ENCODE peak calls at places on chromosomes 5 and 9, in four cellular contexts. I is transverse colon, Y is uterus, Z is ovary. D is an unnamed sample.

GRCh38 chr5:55219770-55220169 is 7.3 kb downstream of the MCIDAS start:
- DNase-seq in I (no peak), Y (no peak), Z (no peak), D (no peak)

GRCh38 chr5:41748631-41749030 is 121.6 kb downstream of the OXCT1 start:
- DNase-seq in Z (no peak), I (no peak), Y (no peak), D (no peak)

GRCh38 chr5:5178121-5178520 is 38.0 kb downstream of the ADAMTS16 start:
- DNase-seq in Y (no peak), Z (no peak), I (no peak), D (no peak)

GRCh38 chr5:138573223-138573622 is 2.0 kb downstream of the HSPA9 start:
- DNase-seq in Y (no peak), Z (no peak), I (no peak), D (no peak)

GRCh38 chr5:111043712-111044506 is 27.6 kb upstream of the TSLP start:
- DNase-seq in I (no peak), Y (no peak), Z (no peak), D (no peak)

GRCh38 chr5:926416-927171 is 33.9 kb downstream of the TRIP13 start:
- DNase-seq in I (no peak), Y (peak), Z (peak), D (no peak)

GRCh38 chr9:136586391-136586790 is 40.5 kb upstream of the NOTCH1 start:
- DNase-seq in Y (no peak), I (no peak), Z (no peak), D (no peak)

GRCh38 chr5:169393907-169394306 is 93.0 kb upstream of the SLIT3 start:
- DNase-seq in I (no peak), Y (no peak), Z (no peak), D (no peak)

GRCh38 chr5:159051431-159052281 is 48.1 kb downstream of the EBF1 start:
- DNase-seq in I (peak), Z (peak), Y (peak), D (peak)

GRCh38 chr5:73442960-73443627 is 5.5 kb downstream of the FOXD1 start:
- DNase-seq in I (no peak), Y (no peak), Z (no peak), D (no peak)

GRCh38 chr5:73445708-73446630 is 2.6 kb downstream of the FOXD1 start:
- DNase-seq in Z (no peak), Y (no peak), I (no peak), D (no peak)

GRCh38 chr5:73446631-73447233 is 1.8 kb downstream of the FOXD1 start:
- DNase-seq in Y (no peak), Z (no peak), I (no peak), D (no peak)

GRCh38 chr5:73443725-73444498 is 4.7 kb downstream of the FOXD1 start:
- DNase-seq in I (no peak), Y (no peak), Z (no peak), D (no peak)

GRCh38 chr5:73444499-73445432 is 3.8 kb downstream of the FOXD1 start:
- DNase-seq in I (no peak), Y (no peak), Z (no peak), D (no peak)
- TF ChIP-seq CTCF in I (no peak), Y (no peak), Z (no peak), D (no peak)

GRCh38 chr5:154754460-154755360 is 467 bp upstream of the LARP1 start:
- DNase-seq in Z (peak), Y (peak), I (peak), D (peak)
- TF ChIP-seq POLR2A in Z (peak), Y (peak), I (peak), D (peak)

GRCh38 chr9:133149130-133150015 is 14.3 kb downstream of the GBGT1 start:
- DNase-seq in Y (peak), I (peak), Z (peak), D (peak)
- TF ChIP-seq CTCF in Y (peak), I (peak), Z (peak), D (peak)

DNA sequence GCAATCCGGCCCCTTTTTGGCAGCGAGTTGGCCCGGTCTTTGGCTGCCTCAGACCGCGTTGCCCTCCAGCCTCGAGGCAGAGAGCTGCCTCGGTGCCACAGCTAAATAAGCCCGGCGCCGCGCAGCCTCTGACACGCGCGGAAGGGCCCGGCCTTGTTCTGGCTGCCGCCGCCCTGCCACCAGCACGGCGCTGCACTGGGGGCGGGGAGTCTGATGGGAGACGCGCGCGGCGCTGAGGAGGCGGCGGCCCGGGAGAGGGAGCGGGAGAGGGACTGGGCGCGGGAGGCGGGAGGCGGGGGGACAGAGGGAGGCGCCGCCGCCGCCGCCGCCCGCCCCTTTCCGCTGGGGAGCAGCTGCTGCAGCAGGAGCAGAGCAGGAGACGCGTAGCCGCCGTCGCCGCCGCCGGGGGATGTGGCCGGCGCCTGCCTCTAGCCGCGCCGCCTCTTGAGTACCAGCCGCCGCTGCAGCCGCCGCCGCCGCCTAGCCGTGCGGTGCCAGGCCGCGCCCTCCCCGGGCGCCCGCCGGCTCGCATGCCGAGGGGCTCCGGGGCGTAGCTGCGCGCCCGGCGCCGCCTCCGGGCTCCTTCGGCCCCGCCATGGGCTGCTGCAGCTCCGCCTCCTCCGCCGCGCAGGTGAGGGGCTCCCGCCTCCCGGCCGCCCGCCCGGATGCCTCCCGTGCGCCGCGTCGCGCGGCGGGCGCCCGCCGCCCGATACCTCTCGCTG is at the start of gene SLC44A1:
- DNase-seq in Z (peak), I (peak), Y (peak), D (peak)
- TF ChIP-seq POLR2A in Z (peak), I (peak), Y (peak), D (peak)

GRCh38 chr9:93536874-93537273 is 39.5 kb upstream of the PHF2 start:
- DNase-seq in I (no peak), Z (no peak), Y (no peak), D (no peak)
- TF ChIP-seq CTCF in I (no peak), Z (no peak), Y (no peak), D (peak)

DNA sequence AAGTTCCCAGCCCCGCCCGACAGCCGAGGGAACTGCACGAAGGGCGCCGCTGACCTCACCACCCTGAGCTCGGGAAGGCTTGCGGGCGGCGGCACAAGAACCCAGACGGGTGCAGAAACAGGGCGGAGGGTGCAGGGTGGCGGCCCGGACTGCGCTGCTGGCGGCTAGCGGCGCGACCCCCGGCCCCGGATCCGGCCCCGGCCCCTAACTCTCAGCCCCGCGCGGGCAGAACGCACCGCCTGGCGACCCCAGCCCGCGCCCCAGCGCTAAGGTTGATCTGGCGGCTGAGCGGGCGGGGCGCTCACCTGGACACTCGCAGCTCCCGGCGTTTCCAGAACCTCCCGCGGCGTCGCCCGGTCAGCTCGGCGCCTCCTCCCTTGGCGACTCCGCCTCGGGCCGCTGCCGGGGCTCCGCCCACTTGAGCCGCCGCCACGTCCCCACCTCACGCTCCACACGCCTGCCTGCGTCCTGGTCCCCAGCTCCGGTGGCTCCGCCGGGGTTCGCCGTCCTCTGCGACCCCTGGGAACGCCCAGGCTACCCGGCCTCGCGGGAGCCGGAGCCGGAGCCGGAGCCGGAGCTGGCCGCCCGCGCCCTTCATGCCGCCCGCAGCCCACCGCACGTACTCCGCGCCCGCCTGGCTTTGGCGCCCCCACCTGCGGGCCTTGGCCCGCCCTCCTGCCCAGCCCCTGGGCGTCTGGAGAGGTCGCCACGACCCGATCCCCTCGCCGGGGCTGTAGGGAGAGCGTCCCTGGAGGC is at the start of gene P4HA2:
- DNase-seq in Y (peak), Z (peak), I (peak), D (peak)
- TF ChIP-seq POLR2A in Y (peak), Z (no peak), I (peak), D (peak)

D was measured in Peyer's patch.